ENCODE peak calls at places on chromosomes 7 and 10, in seven cellular contexts. One of them, this sample, is unnamed.

GRCh38 chr7:35519971-35520809 is 174.7 kb downstream of the HERPUD2 start:
- DNase-seq in NCI-H2171 treated with DMSO at 0.1 percent for 48 hours: peak
- DNase-seq in omental fat pad: peak
- DNase-seq in RPMI8226: peak
- DNase-seq in T-helper 1 cell: no peak
- DNase-seq in Daoy: peak
- DNase-seq in NK-92 treated with Interleukin-12 subunit alpha and Interleukin-12 subunit beta, amount 100 ng/mL, for 24 hours: peak
- DNase-seq in this sample: peak

GRCh38 chr10:78843495-78843894 is 225.3 kb upstream of the ZMIZ1 start:
- DNase-seq in NCI-H2171 treated with DMSO at 0.1 percent for 48 hours: no peak
- DNase-seq in omental fat pad: no peak
- DNase-seq in RPMI8226: no peak
- DNase-seq in T-helper 1 cell: no peak
- DNase-seq in Daoy: no peak
- DNase-seq in NK-92 treated with Interleukin-12 subunit alpha and Interleukin-12 subunit beta, amount 100 ng/mL, for 24 hours: no peak
- DNase-seq in this sample: no peak

GRCh38 chr7:116591202-116592040 is 66.6 kb downstream of the CAV1 start:
- DNase-seq in NCI-H2171 treated with DMSO at 0.1 percent for 48 hours: peak
- DNase-seq in omental fat pad: no peak
- DNase-seq in RPMI8226: peak
- DNase-seq in T-helper 1 cell: no peak
- DNase-seq in Daoy: no peak
- DNase-seq in NK-92 treated with Interleukin-12 subunit alpha and Interleukin-12 subunit beta, amount 100 ng/mL, for 24 hours: no peak
- DNase-seq in this sample: no peak

GRCh38 chr10:112435013-112435619 is 11.6 kb downstream of the ZDHHC6 start:
- DNase-seq in NCI-H2171 treated with DMSO at 0.1 percent for 48 hours: no peak
- DNase-seq in omental fat pad: no peak
- DNase-seq in RPMI8226: no peak
- DNase-seq in T-helper 1 cell: no peak
- DNase-seq in Daoy: no peak
- DNase-seq in NK-92 treated with Interleukin-12 subunit alpha and Interleukin-12 subunit beta, amount 100 ng/mL, for 24 hours: no peak
- DNase-seq in this sample: no peak

GRCh38 chr10:78742406-78742729 is 326.4 kb upstream of the ZMIZ1 start:
- DNase-seq in NCI-H2171 treated with DMSO at 0.1 percent for 48 hours: no peak
- DNase-seq in omental fat pad: no peak
- DNase-seq in RPMI8226: no peak
- DNase-seq in T-helper 1 cell: no peak
- DNase-seq in Daoy: no peak
- DNase-seq in NK-92 treated with Interleukin-12 subunit alpha and Interleukin-12 subunit beta, amount 100 ng/mL, for 24 hours: no peak
- DNase-seq in this sample: no peak

GRCh38 chr10:19847321-19847720 is 31.1 kb downstream of the PLXDC2 start:
- DNase-seq in NCI-H2171 treated with DMSO at 0.1 percent for 48 hours: no peak
- DNase-seq in omental fat pad: no peak
- DNase-seq in RPMI8226: no peak
- DNase-seq in T-helper 1 cell: no peak
- DNase-seq in Daoy: no peak
- DNase-seq in NK-92 treated with Interleukin-12 subunit alpha and Interleukin-12 subunit beta, amount 100 ng/mL, for 24 hours: no peak
- DNase-seq in this sample: no peak

GRCh38 chr10:44506386-44506785 is 121.5 kb upstream of the CXCL12 start:
- DNase-seq in NCI-H2171 treated with DMSO at 0.1 percent for 48 hours: no peak
- DNase-seq in omental fat pad: no peak
- DNase-seq in RPMI8226: peak
- DNase-seq in T-helper 1 cell: no peak
- DNase-seq in Daoy: no peak
- DNase-seq in NK-92 treated with Interleukin-12 subunit alpha and Interleukin-12 subunit beta, amount 100 ng/mL, for 24 hours: no peak
- DNase-seq in this sample: no peak

GRCh38 chr10:127797339-127797738 is 60.4 kb downstream of the FOXI2 start:
- DNase-seq in NCI-H2171 treated with DMSO at 0.1 percent for 48 hours: no peak
- DNase-seq in omental fat pad: no peak
- DNase-seq in RPMI8226: no peak
- DNase-seq in T-helper 1 cell: no peak
- DNase-seq in Daoy: peak
- DNase-seq in NK-92 treated with Interleukin-12 subunit alpha and Interleukin-12 subunit beta, amount 100 ng/mL, for 24 hours: no peak
- DNase-seq in this sample: no peak

GRCh38 chr10:11468126-11468742 is 143.2 kb downstream of the USP6NL start:
- DNase-seq in NCI-H2171 treated with DMSO at 0.1 percent for 48 hours: no peak
- DNase-seq in omental fat pad: no peak
- DNase-seq in RPMI8226: no peak
- DNase-seq in T-helper 1 cell: no peak
- DNase-seq in Daoy: peak
- DNase-seq in NK-92 treated with Interleukin-12 subunit alpha and Interleukin-12 subunit beta, amount 100 ng/mL, for 24 hours: no peak
- DNase-seq in this sample: no peak

GRCh38 chr10:125169915-125170314 is 9.6 kb upstream of the CTBP2 start:
- DNase-seq in NCI-H2171 treated with DMSO at 0.1 percent for 48 hours: no peak
- DNase-seq in omental fat pad: no peak
- DNase-seq in RPMI8226: no peak
- DNase-seq in T-helper 1 cell: no peak
- DNase-seq in Daoy: no peak
- DNase-seq in NK-92 treated with Interleukin-12 subunit alpha and Interleukin-12 subunit beta, amount 100 ng/mL, for 24 hours: no peak
- DNase-seq in this sample: no peak

GRCh38 chr7:51995780-51996179 is 679.2 kb upstream of the COBL start:
- DNase-seq in NCI-H2171 treated with DMSO at 0.1 percent for 48 hours: no peak
- DNase-seq in omental fat pad: no peak
- DNase-seq in RPMI8226: no peak
- DNase-seq in T-helper 1 cell: no peak
- DNase-seq in Daoy: no peak
- DNase-seq in NK-92 treated with Interleukin-12 subunit alpha and Interleukin-12 subunit beta, amount 100 ng/mL, for 24 hours: no peak
- DNase-seq in this sample: no peak

GRCh38 chr7:26487780-26488535 is 196.3 kb downstream of the SNX10 start:
- DNase-seq in NCI-H2171 treated with DMSO at 0.1 percent for 48 hours: no peak
- DNase-seq in omental fat pad: no peak
- DNase-seq in RPMI8226: no peak
- DNase-seq in T-helper 1 cell: no peak
- DNase-seq in Daoy: no peak
- DNase-seq in NK-92 treated with Interleukin-12 subunit alpha and Interleukin-12 subunit beta, amount 100 ng/mL, for 24 hours: no peak
- DNase-seq in this sample: no peak

GRCh38 chr7:43485580-43485979 is 97.3 kb upstream of the STK17A start:
- DNase-seq in NCI-H2171 treated with DMSO at 0.1 percent for 48 hours: no peak
- DNase-seq in omental fat pad: no peak
- DNase-seq in RPMI8226: no peak
- DNase-seq in T-helper 1 cell: no peak
- DNase-seq in Daoy: no peak
- DNase-seq in NK-92 treated with Interleukin-12 subunit alpha and Interleukin-12 subunit beta, amount 100 ng/mL, for 24 hours: no peak
- DNase-seq in this sample: no peak

GRCh38 chr7:24708244-24708643 is 49.0 kb downstream of the GSDME start:
- DNase-seq in NCI-H2171 treated with DMSO at 0.1 percent for 48 hours: no peak
- DNase-seq in omental fat pad: no peak
- DNase-seq in RPMI8226: no peak
- DNase-seq in T-helper 1 cell: no peak
- DNase-seq in Daoy: no peak
- DNase-seq in NK-92 treated with Interleukin-12 subunit alpha and Interleukin-12 subunit beta, amount 100 ng/mL, for 24 hours: no peak
- DNase-seq in this sample: no peak